ENCODE peak calls at places on chromosomes 6 and 20, in ten cellular contexts. One of them, this sample, is unnamed.
A peak's percentile ranks its signal among the peaks of the same experiment; 100 is the strongest.

GRCh38 chr20:48017504-48017903 is 232.2 kb upstream of the SULF2 start:
- DNase-seq in ascending aorta: no peak
- DNase-seq in heart right ventricle: no peak
- DNase-seq in brain microvascular endothelial cell: no peak
- DNase-seq in sigmoid colon: no peak
- DNase-seq in A549: no peak
- DNase-seq in hepatocyte: no peak
- DNase-seq in fibroblast of lung: no peak
- DNase-seq in endothelial cell: no peak
- DNase-seq in cardiac muscle cell: no peak
- DNase-seq in this sample: no peak

GRCh38 chr20:48595495-48596475 is 232.0 kb downstream of the PREX1 start:
- DNase-seq in ascending aorta: peak; percentile 30
- DNase-seq in heart right ventricle: no peak
- DNase-seq in brain microvascular endothelial cell: no peak
- DNase-seq in sigmoid colon: peak; percentile 60
- DNase-seq in A549: no peak
- DNase-seq in hepatocyte: peak; percentile 34
- DNase-seq in fibroblast of lung: no peak
- DNase-seq in endothelial cell: no peak
- DNase-seq in cardiac muscle cell: no peak
- DNase-seq in this sample: no peak

GRCh38 chr20:46021361-46022359 is 7.4 kb upstream of the SLC12A5 start:
- DNase-seq in ascending aorta: peak; percentile 63
- DNase-seq in heart right ventricle: no peak
- DNase-seq in brain microvascular endothelial cell: no peak
- DNase-seq in sigmoid colon: no peak
- DNase-seq in A549: peak; percentile 69
- DNase-seq in hepatocyte: peak; percentile 59
- DNase-seq in fibroblast of lung: no peak
- DNase-seq in endothelial cell: peak; percentile 99
- DNase-seq in cardiac muscle cell: peak; percentile 23
- DNase-seq in this sample: peak; percentile 71

GRCh38 chr6:21992178-21992967 is 304.5 kb downstream of the PRL start:
- DNase-seq in ascending aorta: no peak
- DNase-seq in heart right ventricle: no peak
- DNase-seq in brain microvascular endothelial cell: peak; percentile 71
- DNase-seq in sigmoid colon: no peak
- DNase-seq in A549: no peak
- DNase-seq in hepatocyte: peak; percentile 61
- DNase-seq in fibroblast of lung: peak; percentile 60
- DNase-seq in endothelial cell: no peak
- DNase-seq in cardiac muscle cell: peak; percentile 75
- DNase-seq in this sample: no peak

GRCh38 chr6:170110201-170111140 is 180.4 kb downstream of the DLL1 start:
- DNase-seq in ascending aorta: peak; percentile 43
- DNase-seq in heart right ventricle: no peak
- DNase-seq in brain microvascular endothelial cell: no peak
- DNase-seq in sigmoid colon: peak; percentile 55
- DNase-seq in A549: no peak
- DNase-seq in hepatocyte: no peak
- DNase-seq in fibroblast of lung: no peak
- DNase-seq in endothelial cell: no peak
- DNase-seq in cardiac muscle cell: no peak
- DNase-seq in this sample: no peak

GRCh38 chr6:4924872-4925271 is 79.0 kb downstream of the RPP40 start:
- DNase-seq in ascending aorta: no peak
- DNase-seq in heart right ventricle: no peak
- DNase-seq in brain microvascular endothelial cell: no peak
- DNase-seq in sigmoid colon: no peak
- DNase-seq in A549: no peak
- DNase-seq in hepatocyte: no peak
- DNase-seq in fibroblast of lung: no peak
- DNase-seq in endothelial cell: no peak
- DNase-seq in cardiac muscle cell: no peak
- DNase-seq in this sample: no peak

GRCh38 chr6:18343741-18344140 is 43.4 kb upstream of the RNF144B start:
- DNase-seq in ascending aorta: no peak
- DNase-seq in heart right ventricle: no peak
- DNase-seq in brain microvascular endothelial cell: peak; percentile 83
- DNase-seq in sigmoid colon: no peak
- DNase-seq in A549: no peak
- DNase-seq in hepatocyte: no peak
- DNase-seq in fibroblast of lung: peak; percentile 85
- DNase-seq in endothelial cell: no peak
- DNase-seq in cardiac muscle cell: peak; percentile 34
- DNase-seq in this sample: no peak

GRCh38 chr6:41599015-41599835 is 39.0 kb upstream of the MDFI start:
- DNase-seq in ascending aorta: no peak
- DNase-seq in heart right ventricle: no peak
- DNase-seq in brain microvascular endothelial cell: no peak
- DNase-seq in sigmoid colon: peak; percentile 61
- DNase-seq in A549: no peak
- DNase-seq in hepatocyte: peak; percentile 37
- DNase-seq in fibroblast of lung: no peak
- DNase-seq in endothelial cell: no peak
- DNase-seq in cardiac muscle cell: no peak
- DNase-seq in this sample: no peak

GRCh38 chr20:1711266-1711665 is 53.7 kb upstream of the SIRPG start:
- DNase-seq in ascending aorta: no peak
- DNase-seq in heart right ventricle: no peak
- DNase-seq in brain microvascular endothelial cell: no peak
- DNase-seq in sigmoid colon: no peak
- DNase-seq in A549: no peak
- DNase-seq in hepatocyte: no peak
- DNase-seq in fibroblast of lung: no peak
- DNase-seq in endothelial cell: no peak
- DNase-seq in cardiac muscle cell: no peak
- DNase-seq in this sample: no peak

GRCh38 chr6:121549741-121550140 is 114.3 kb downstream of the GJA1 start:
- DNase-seq in ascending aorta: no peak
- DNase-seq in heart right ventricle: no peak
- DNase-seq in brain microvascular endothelial cell: peak; percentile 79
- DNase-seq in sigmoid colon: no peak
- DNase-seq in A549: no peak
- DNase-seq in hepatocyte: no peak
- DNase-seq in fibroblast of lung: peak; percentile 71
- DNase-seq in endothelial cell: no peak
- DNase-seq in cardiac muscle cell: peak; percentile 75
- DNase-seq in this sample: no peak

GRCh38 chr20:35433337-35433736 is 4.7 kb downstream of the GDF5 start:
- DNase-seq in ascending aorta: no peak
- DNase-seq in heart right ventricle: no peak
- DNase-seq in brain microvascular endothelial cell: no peak
- DNase-seq in sigmoid colon: no peak
- DNase-seq in A549: no peak
- DNase-seq in hepatocyte: no peak
- DNase-seq in fibroblast of lung: no peak
- DNase-seq in endothelial cell: no peak
- DNase-seq in cardiac muscle cell: no peak
- DNase-seq in this sample: no peak

GRCh38 chr20:35436175-35436568 is 1.9 kb downstream of the GDF5 start:
- DNase-seq in ascending aorta: no peak
- DNase-seq in heart right ventricle: no peak
- DNase-seq in brain microvascular endothelial cell: no peak
- DNase-seq in sigmoid colon: no peak
- DNase-seq in A549: no peak
- DNase-seq in hepatocyte: no peak
- DNase-seq in fibroblast of lung: no peak
- DNase-seq in endothelial cell: no peak
- DNase-seq in cardiac muscle cell: no peak
- DNase-seq in this sample: no peak

GRCh38 chr20:35434085-35435005 is 3.7 kb downstream of the GDF5 start:
- DNase-seq in ascending aorta: no peak
- DNase-seq in heart right ventricle: peak; percentile 46
- DNase-seq in brain microvascular endothelial cell: no peak
- DNase-seq in sigmoid colon: peak; percentile 73
- DNase-seq in A549: no peak
- DNase-seq in hepatocyte: no peak
- DNase-seq in fibroblast of lung: peak; percentile 79
- DNase-seq in endothelial cell: no peak
- DNase-seq in cardiac muscle cell: peak; percentile 58
- DNase-seq in this sample: no peak

GRCh38 chr20:35431621-35432429 is 6.2 kb downstream of the GDF5 start:
- DNase-seq in ascending aorta: no peak
- DNase-seq in heart right ventricle: no peak
- DNase-seq in brain microvascular endothelial cell: no peak
- DNase-seq in sigmoid colon: no peak
- DNase-seq in A549: no peak
- DNase-seq in hepatocyte: no peak
- DNase-seq in fibroblast of lung: no peak
- DNase-seq in endothelial cell: no peak
- DNase-seq in cardiac muscle cell: no peak
- DNase-seq in this sample: no peak

DNA sequence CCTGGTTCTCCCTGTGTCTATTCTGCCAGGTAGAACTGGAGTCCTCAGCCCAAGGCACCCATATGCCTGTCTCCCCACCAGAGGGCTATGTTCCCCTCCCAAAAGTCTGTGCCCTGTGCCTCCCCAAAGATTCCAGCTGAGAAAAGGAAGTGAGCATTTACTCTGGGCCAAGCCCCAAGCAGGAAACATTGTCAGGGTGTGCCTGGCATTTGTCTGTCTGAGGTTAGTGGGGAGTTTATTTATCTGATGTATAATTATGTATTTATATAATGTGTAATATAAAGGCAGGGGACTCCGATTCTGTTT is 5.6 kb downstream of the GDF5 start:
- DNase-seq in ascending aorta: no peak
- DNase-seq in heart right ventricle: no peak
- DNase-seq in brain microvascular endothelial cell: no peak
- DNase-seq in sigmoid colon: no peak
- DNase-seq in A549: no peak
- DNase-seq in hepatocyte: no peak
- DNase-seq in fibroblast of lung: no peak
- DNase-seq in endothelial cell: no peak
- DNase-seq in cardiac muscle cell: no peak
- DNase-seq in this sample: no peak
- TF ChIP-seq CTCF in ascending aorta: no peak
- TF ChIP-seq CTCF in heart right ventricle: no peak
- TF ChIP-seq CTCF in brain microvascular endothelial cell: peak; percentile 18
- TF ChIP-seq CTCF in sigmoid colon: no peak
- TF ChIP-seq CTCF in A549: no peak
- TF ChIP-seq CTCF in hepatocyte: no peak
- TF ChIP-seq CTCF in fibroblast of lung: no peak
- TF ChIP-seq CTCF in endothelial cell: no peak
- TF ChIP-seq CTCF in cardiac muscle cell: no peak
- TF ChIP-seq CTCF in this sample: no peak

DNA sequence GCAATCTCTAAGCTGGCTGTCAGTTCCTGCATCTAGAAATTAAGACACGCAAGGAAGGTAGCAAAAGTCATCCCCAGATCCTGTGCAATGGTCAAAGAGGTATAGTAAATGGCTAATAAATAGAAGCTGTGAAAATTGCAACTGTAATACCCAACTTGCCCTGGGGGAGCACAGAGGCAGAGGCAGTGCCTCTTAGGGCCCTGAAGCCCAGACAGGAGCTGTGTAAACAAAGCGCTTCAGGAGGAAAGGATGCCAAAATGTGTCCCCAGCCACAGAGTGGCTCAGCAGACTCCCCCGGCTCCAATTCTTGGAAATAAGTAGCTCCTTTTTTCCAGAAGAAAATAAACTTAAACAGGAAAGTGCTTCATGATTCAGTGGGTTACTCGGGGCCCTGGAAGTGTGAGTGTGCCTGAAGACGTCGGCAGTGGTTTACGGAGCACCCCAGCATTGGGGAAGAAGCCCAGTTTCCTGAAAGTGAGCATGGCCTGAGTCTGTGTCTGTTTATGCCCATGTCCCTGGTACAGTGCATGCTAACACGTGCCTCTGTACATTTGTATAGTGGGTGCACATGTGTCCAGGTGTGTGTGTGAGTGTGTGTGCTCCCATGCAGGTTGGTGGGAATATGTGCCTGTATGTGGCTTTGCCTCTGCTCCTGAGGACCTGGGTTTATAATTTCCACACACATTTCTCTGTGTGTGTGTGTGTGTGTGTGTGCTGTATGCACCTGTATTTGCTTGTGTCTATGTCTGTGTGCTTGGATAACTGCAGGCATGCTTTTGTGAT is 246.7 kb downstream of the MAFB start:
- DNase-seq in ascending aorta: no peak
- DNase-seq in heart right ventricle: no peak
- DNase-seq in brain microvascular endothelial cell: peak; percentile 4
- DNase-seq in sigmoid colon: no peak
- DNase-seq in A549: peak; percentile 5
- DNase-seq in hepatocyte: no peak
- DNase-seq in fibroblast of lung: peak; percentile 32
- DNase-seq in endothelial cell: no peak
- DNase-seq in cardiac muscle cell: peak; percentile 31
- DNase-seq in this sample: no peak
- TF ChIP-seq CTCF in ascending aorta: peak; percentile 4
- TF ChIP-seq CTCF in heart right ventricle: no peak
- TF ChIP-seq CTCF in brain microvascular endothelial cell: peak; percentile 24
- TF ChIP-seq CTCF in sigmoid colon: no peak
- TF ChIP-seq CTCF in A549: no peak
- TF ChIP-seq CTCF in hepatocyte: peak; percentile 24
- TF ChIP-seq CTCF in fibroblast of lung: no peak
- TF ChIP-seq CTCF in endothelial cell: peak; percentile 38
- TF ChIP-seq CTCF in cardiac muscle cell: peak; percentile 14
- TF ChIP-seq CTCF in this sample: no peak

GRCh38 chr6:155400022-155400965 is 55.3 kb downstream of the NOX3 start:
- DNase-seq in ascending aorta: no peak
- DNase-seq in heart right ventricle: no peak
- DNase-seq in brain microvascular endothelial cell: no peak
- DNase-seq in sigmoid colon: no peak
- DNase-seq in A549: no peak
- DNase-seq in hepatocyte: no peak
- DNase-seq in fibroblast of lung: no peak
- DNase-seq in endothelial cell: no peak
- DNase-seq in cardiac muscle cell: no peak
- DNase-seq in this sample: no peak
- TF ChIP-seq CTCF in ascending aorta: no peak
- TF ChIP-seq CTCF in heart right ventricle: no peak
- TF ChIP-seq CTCF in brain microvascular endothelial cell: no peak
- TF ChIP-seq CTCF in sigmoid colon: no peak
- TF ChIP-seq CTCF in A549: no peak
- TF ChIP-seq CTCF in hepatocyte: no peak
- TF ChIP-seq CTCF in fibroblast of lung: no peak
- TF ChIP-seq CTCF in endothelial cell: no peak
- TF ChIP-seq CTCF in cardiac muscle cell: no peak
- TF ChIP-seq CTCF in this sample: no peak

DNA sequence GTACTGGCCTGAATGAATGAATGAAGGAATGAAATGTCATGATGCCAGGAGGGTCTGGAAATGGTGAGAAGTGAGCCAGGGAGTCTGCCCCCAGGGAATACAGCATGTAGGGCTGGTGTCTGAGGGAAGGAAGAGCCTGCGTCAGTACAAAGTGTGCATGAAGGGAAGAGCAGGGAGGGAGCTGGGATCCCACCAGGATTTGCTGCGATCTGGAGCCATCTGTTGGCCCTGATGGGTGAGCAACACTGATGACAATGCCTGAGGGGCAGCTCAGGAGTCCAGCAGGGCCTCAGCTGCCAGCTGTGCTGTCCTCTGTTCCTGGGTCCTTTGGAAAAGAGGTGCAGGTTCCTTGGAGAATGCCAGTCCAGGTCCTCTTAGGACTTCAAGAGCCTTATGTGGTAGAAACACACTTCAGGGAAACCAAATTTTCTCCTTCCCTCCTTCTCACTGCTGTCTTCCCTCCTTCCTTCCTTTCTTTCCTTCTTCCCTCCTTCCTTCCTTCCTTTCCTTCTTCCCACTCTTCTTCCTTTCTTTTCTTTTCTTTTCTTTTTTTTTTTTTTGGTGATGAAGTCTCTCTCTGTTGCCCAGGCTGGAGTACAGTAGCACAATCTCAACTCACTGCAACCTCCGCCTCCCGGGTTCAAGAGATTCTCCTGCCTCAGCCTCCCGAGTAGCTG is 11.5 kb downstream of the BPI start:
- DNase-seq in ascending aorta: no peak
- DNase-seq in heart right ventricle: no peak
- DNase-seq in brain microvascular endothelial cell: peak; percentile 59
- DNase-seq in sigmoid colon: no peak
- DNase-seq in A549: no peak
- DNase-seq in hepatocyte: no peak
- DNase-seq in fibroblast of lung: peak; percentile 43
- DNase-seq in endothelial cell: no peak
- DNase-seq in cardiac muscle cell: peak; percentile 52
- DNase-seq in this sample: no peak
- TF ChIP-seq CTCF in ascending aorta: peak; percentile 22
- TF ChIP-seq CTCF in heart right ventricle: peak; percentile 25
- TF ChIP-seq CTCF in brain microvascular endothelial cell: peak; percentile 69
- TF ChIP-seq CTCF in sigmoid colon: no peak
- TF ChIP-seq CTCF in A549: no peak
- TF ChIP-seq CTCF in hepatocyte: peak; percentile 10
- TF ChIP-seq CTCF in fibroblast of lung: peak; percentile 26
- TF ChIP-seq CTCF in endothelial cell: no peak
- TF ChIP-seq CTCF in cardiac muscle cell: peak; percentile 28
- TF ChIP-seq CTCF in this sample: no peak

This sample was measured in mesothelial cell of epicardium.